ENCODE peak calls at places on chromosomes 16 and 17, in six cellular contexts. H is lung; K is IMR-90; M is psoas muscle; W is heart right ventricle; J is CD8-positive, alpha-beta T cell. U is an unnamed sample. For H3K4me1, the result is how much of the 10 kb centered on the place peaks cover.

GRCh38 chr17:35918665-35919064 is 11.9 kb downstream of the RDM1 start:
- DNase-seq in H (no peak), K (no peak), M (no peak), W (no peak), J (no peak), U (no peak)

GRCh38 chr17:5676012-5676411 is 91.7 kb upstream of the NLRP1 start:
- DNase-seq in H (no peak), K (no peak), M (no peak), W (no peak), J (no peak), U (no peak)

GRCh38 chr16:57972285-57972684 is 1.4 kb upstream of the CNGB1 start:
- DNase-seq in H (no peak), K (no peak), M (peak), W (no peak), J (no peak), U (no peak)

GRCh38 chr17:30278032-30278431 is 13.7 kb downstream of the BLMH start:
- DNase-seq in H (no peak), K (peak), M (no peak), W (no peak), J (peak), U (peak)

GRCh38 chr17:7021993-7022778 is 664 bp upstream of the BCL6B start:
- DNase-seq in H (peak), K (peak), M (peak), W (peak), J (peak), U (peak)

GRCh38 chr17:64787921-64788271 is 125.8 kb upstream of the SMURF2 start:
- DNase-seq in H (no peak), K (no peak), M (peak), W (no peak), J (no peak), U (peak)

GRCh38 chr16:88922114-88922825 is 54.7 kb downstream of the CBFA2T3 start:
- DNase-seq in H (peak), K (peak), M (peak), W (peak), J (no peak), U (peak)

GRCh38 chr16:89268987-89269735 is 51.7 kb downstream of the ZNF778 start:
- DNase-seq in H (no peak), K (peak), M (no peak), W (no peak), J (no peak), U (peak)

GRCh38 chr17:5418858-5419355 is 555 bp downstream of the NUP88 start:
- DNase-seq in H (peak), K (peak), M (no peak), W (no peak), J (peak), U (no peak)

GRCh38 chr17:40100669-40101366 is 429 bp upstream of the NR1D1 start:
- DNase-seq in H (peak), K (peak), M (peak), W (peak), J (peak), U (peak)

GRCh38 chr16:6558133-6558532 is 774.5 kb upstream of the RBFOX1 start:
- DNase-seq in H (no peak), K (no peak), M (no peak), W (no peak), J (no peak), U (no peak)

GRCh38 chr17:42953669-42954068 is 10.6 kb downstream of the AARSD1 start:
- DNase-seq in H (no peak), K (no peak), M (no peak), W (no peak), J (no peak), U (no peak)

GRCh38 chr17:28575126-28575795 is 1.4 kb downstream of the ALDOC start:
- DNase-seq in H (no peak), K (no peak), M (no peak), W (peak), J (no peak), U (no peak)

GRCh38 chr17:17057057-17057551 is 14.8 kb downstream of the MPRIP start:
- DNase-seq in H (no peak), K (no peak), M (no peak), W (no peak), J (no peak), U (no peak)

GRCh38 chr17:28344435-28344901 is 8.9 kb downstream of the TNFAIP1 start:
- DNase-seq in H (no peak), K (no peak), M (no peak), W (no peak), J (no peak), U (no peak)

GRCh38 chr17:7404737-7405412 is 978 bp upstream of the TMEM256 start:
- DNase-seq in H (peak), K (no peak), M (peak), W (peak), J (peak), U (peak)

GRCh38 chr16:50998411-50998810 is 152.7 kb downstream of the SALL1 start:
- DNase-seq in H (no peak), K (no peak), M (no peak), W (no peak), J (no peak), U (no peak)

GRCh38 chr16:75861981-75862380 is 135.7 kb upstream of the CPHXL start:
- DNase-seq in H (no peak), K (no peak), M (no peak), W (no peak), J (no peak), U (no peak)

GRCh38 chr17:67434061-67434525 is 57.0 kb downstream of the PITPNC1 start:
- DNase-seq in H (peak), K (no peak), M (no peak), W (peak), J (peak), U (peak)

GRCh38 chr17:3893003-3893719 is at the start of gene CAMKK1:
- DNase-seq in H (peak), K (peak), M (peak), W (peak), J (peak), U (peak)

GRCh38 chr17:68587847-68588246 is 13.3 kb downstream of the FAM20A start:
- DNase-seq in H (no peak), K (no peak), M (no peak), W (no peak), J (no peak), U (no peak)

GRCh38 chr17:60743812-60744211 is 66.2 kb downstream of the BCAS3 start:
- DNase-seq in H (no peak), K (peak), M (no peak), W (no peak), J (no peak), U (no peak)

GRCh38 chr17:44780845-44781480 is 22.2 kb downstream of the ADAM11 start:
- DNase-seq in H (no peak), K (no peak), M (no peak), W (no peak), J (no peak), U (no peak)

GRCh38 chr17:35074711-35075707 is 11.5 kb upstream of the RFFL start:
- DNase-seq in H (no peak), K (no peak), M (no peak), W (no peak), J (no peak), U (no peak)

GRCh38 chr16:80994451-80994850 is 12.2 kb downstream of the CMC2 start:
- DNase-seq in H (no peak), K (peak), M (no peak), W (no peak), J (no peak), U (no peak)

GRCh38 chr16:79534143-79534542 is 66.4 kb downstream of the MAF start:
- DNase-seq in H (no peak), K (no peak), M (no peak), W (no peak), J (no peak), U (no peak)

GRCh38 chr16:19655242-19655777 is 62.7 kb downstream of the KNOP1 start:
- DNase-seq in H (no peak), K (no peak), M (no peak), W (no peak), J (no peak), U (no peak)

GRCh38 chr17:40909755-40910154 is 24.7 kb upstream of the KRT20 start:
- DNase-seq in H (no peak), K (peak), M (no peak), W (no peak), J (no peak), U (no peak)

GRCh38 chr17:8581002-8581658 is 49.4 kb downstream of the MYH10 start:
- DNase-seq in H (no peak), K (no peak), M (no peak), W (no peak), J (no peak), U (no peak)

GRCh38 chr17:75864448-75864871 is 9.3 kb upstream of the WBP2 start:
- DNase-seq in H (peak), K (peak), M (peak), W (peak), J (peak), U (peak)

GRCh38 chr16:16890964-16891363 is 512.0 kb downstream of the NPIPA7 start:
- DNase-seq in H (no peak), K (no peak), M (no peak), W (no peak), J (no peak), U (no peak)

GRCh38 chr17:44971776-44972483 is 3.8 kb upstream of the C1QL1 start:
- DNase-seq in H (no peak), K (peak), M (no peak), W (no peak), J (peak), U (no peak)

GRCh38 chr17:81519284-81520020 is 6.9 kb upstream of the ACTG1 start:
- DNase-seq in H (peak), K (no peak), M (peak), W (peak), J (peak), U (peak)

GRCh38 chr16:52408197-52408845 is 138.6 kb downstream of the TOX3 start:
- DNase-seq in H (no peak), K (no peak), M (no peak), W (no peak), J (no peak), U (no peak)

GRCh38 chr17:30112794-30113193 is 3.8 kb upstream of the NSRP1 start:
- DNase-seq in H (no peak), K (no peak), M (no peak), W (no peak), J (no peak), U (no peak)

GRCh38 chr17:20174588-20175265 is 165.6 kb downstream of the SPECC1 start:
- DNase-seq in H (no peak), K (peak), M (no peak), W (no peak), J (no peak), U (no peak)
- H3K4me1 ChIP-seq in H (under half), K (under half), M (under half), W (under half), J (under half), U (half or more)

GRCh38 chr16:68086336-68086821 is 1.2 kb downstream of the NFATC3 start:
- DNase-seq in H (no peak), K (peak), M (no peak), W (no peak), J (no peak), U (no peak)

GRCh38 chr16:68083861-68084503 is 1.2 kb upstream of the NFATC3 start:
- DNase-seq in H (no peak), K (peak), M (no peak), W (no peak), J (no peak), U (no peak)

GRCh38 chr16:68086860-68087268 is 1.7 kb downstream of the NFATC3 start:
- DNase-seq in H (no peak), K (no peak), M (no peak), W (no peak), J (no peak), U (no peak)

GRCh38 chr16:68084504-68085258 is 489 bp upstream of the NFATC3 start:
- DNase-seq in H (peak), K (peak), M (peak), W (peak), J (peak), U (peak)

DNA sequence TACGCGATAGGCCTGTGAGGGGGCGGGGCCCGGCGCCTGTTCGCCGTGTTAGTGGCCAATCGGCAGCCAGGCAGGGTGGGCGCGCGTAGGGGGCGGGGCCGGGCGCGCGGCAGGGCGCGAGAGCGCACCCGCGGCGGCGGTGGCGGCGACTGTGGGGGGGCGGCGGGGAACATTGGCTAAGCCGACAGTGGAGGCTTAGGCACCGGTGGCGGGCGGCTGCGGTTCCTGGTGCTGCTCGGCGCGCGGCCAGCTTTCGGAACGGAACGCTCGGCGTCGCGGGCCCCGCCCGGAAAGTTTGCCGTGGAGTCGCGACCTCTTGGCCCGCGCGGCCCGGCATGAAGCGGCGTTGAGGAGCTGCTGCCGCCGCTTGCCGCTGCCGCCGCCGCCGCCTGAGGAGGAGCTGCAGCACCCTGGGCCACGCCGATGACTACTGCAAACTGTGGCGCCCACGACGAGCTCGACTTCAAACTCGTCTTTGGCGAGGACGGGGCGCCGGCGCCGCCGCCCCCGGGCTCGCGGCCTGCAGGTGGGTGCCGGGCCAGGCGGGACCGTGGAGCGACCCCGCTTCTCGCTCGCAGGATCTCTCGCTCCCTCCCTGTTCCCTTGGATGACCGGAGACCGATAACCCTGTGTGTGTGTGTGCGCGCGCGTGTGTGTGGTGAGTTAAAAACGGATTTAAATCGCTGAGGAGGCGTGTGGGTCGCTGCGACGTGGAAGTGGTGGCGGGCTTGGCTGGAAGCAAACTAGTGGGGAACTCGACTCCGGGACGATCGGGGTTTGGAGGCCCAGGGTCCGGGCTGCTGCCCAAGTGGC is at the start of gene NFATC3:
- DNase-seq in H (peak), K (peak), M (peak), W (peak), J (peak), U (peak)
- TF ChIP-seq CTCF in H (no peak), K (no peak), M (peak), W (no peak), J (no peak), U (no peak)

DNA sequence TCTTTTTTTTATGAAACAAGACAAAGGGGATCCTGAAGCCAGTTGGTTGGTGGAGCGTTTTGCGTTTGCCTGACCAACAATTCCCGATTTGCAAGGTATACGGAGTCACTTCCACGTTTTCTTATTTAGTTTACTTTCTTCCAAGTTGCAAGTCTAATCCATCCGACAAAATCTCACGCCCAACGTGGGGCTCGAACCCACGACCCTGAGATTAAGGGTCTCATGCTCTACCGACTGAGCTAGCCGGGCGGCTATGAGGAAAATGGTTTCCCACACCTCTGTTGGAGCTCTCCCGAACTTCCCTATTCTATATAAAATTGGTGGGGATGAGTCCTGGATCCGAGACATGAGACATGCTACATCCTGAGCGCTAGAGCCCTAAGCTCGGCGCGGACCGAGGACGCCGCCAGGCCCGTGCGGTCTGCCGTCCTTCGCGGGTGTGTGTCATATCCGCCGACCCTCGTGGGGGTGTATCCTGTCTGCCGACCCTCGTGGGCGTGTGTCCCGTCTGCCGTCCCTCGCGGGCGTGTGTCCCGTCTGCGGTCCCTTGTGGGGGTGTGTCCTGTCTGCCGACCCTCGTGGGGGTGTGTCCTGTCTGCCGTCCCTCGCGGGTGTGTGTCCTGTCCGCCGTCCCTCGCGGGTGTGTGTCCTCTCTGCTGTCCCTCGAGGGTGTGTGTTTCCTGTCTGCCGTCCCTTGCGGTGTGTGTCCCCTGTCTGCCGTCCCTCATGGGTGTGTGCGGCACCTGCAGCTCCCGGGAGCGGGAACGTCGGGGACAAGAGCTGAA is 22.6 kb downstream of the ZNF213 start:
- DNase-seq in H (peak), K (peak), M (peak), W (peak), J (peak), U (peak)
- H3K4me3 ChIP-seq in H (peak), K (peak), M (peak), W (peak), J (peak), U (peak)

GRCh38 chr16:84605339-84605848 is 12.5 kb downstream of the COTL1 start:
- DNase-seq in H (no peak), K (no peak), M (no peak), W (no peak), J (no peak), U (no peak)

GRCh38 chr16:84600343-84601229 is 17.3 kb downstream of the COTL1 start:
- DNase-seq in H (no peak), K (peak), M (no peak), W (no peak), J (peak), U (no peak)

GRCh38 chr16:84604477-84605013 is 13.3 kb downstream of the COTL1 start:
- DNase-seq in H (no peak), K (no peak), M (no peak), W (no peak), J (no peak), U (no peak)

GRCh38 chr16:84606081-84606875 is 11.6 kb downstream of the COTL1 start:
- DNase-seq in H (no peak), K (no peak), M (no peak), W (no peak), J (peak), U (no peak)

GRCh38 chr16:84603115-84603816 is 14.6 kb downstream of the COTL1 start:
- DNase-seq in H (peak), K (peak), M (peak), W (peak), J (peak), U (peak)
- H3K4me1 ChIP-seq in H (under half), K (under half), M (under half), W (under half), J (half or more), U (under half)

U was measured in tibial artery.